ENCODE peak calls at places on chromosomes 7 and 10, in four cellular contexts. X, K, I and H are unnamed samples.

GRCh38 chr10:33143160-33143728 is 185.2 kb upstream of the ITGB1 start:
- DNase-seq in K (no peak), X (no peak), I (no peak), H (no peak)

GRCh38 chr10:23912884-23913401 is 296.0 kb upstream of the KIAA1217 start:
- DNase-seq in X (no peak), I (no peak), K (no peak), H (no peak)

GRCh38 chr7:77935652-77936348 is 137.2 kb downstream of the PHTF2 start:
- DNase-seq in K (no peak), X (peak; percentile 17), I (no peak), H (no peak)

GRCh38 chr10:11646450-11646849 is 35.0 kb upstream of the USP6NL start:
- DNase-seq in I (no peak), K (no peak), X (no peak), H (no peak)

GRCh38 chr10:101301111-101301731 is 52.7 kb upstream of the BTRC start:
- DNase-seq in X (peak; percentile 50), I (no peak), K (peak; percentile 35), H (no peak)

GRCh38 chr10:6721964-6722615 is 142.0 kb upstream of the PRKCQ start:
- DNase-seq in X (no peak), K (no peak), I (no peak), H (no peak)

GRCh38 chr10:21427804-21428481 is 97.5 kb downstream of the SKIDA1 start:
- DNase-seq in I (no peak), K (no peak), X (no peak), H (no peak)

GRCh38 chr10:70906031-70906804 is 17.9 kb upstream of the PCBD1 start:
- DNase-seq in X (no peak), I (no peak), K (no peak), H (no peak)

GRCh38 chr7:29328811-29329210 is 134.2 kb downstream of the CHN2 start:
- DNase-seq in K (peak; percentile 13), X (no peak), I (no peak), H (no peak)

GRCh38 chr7:337567-337951 is 47.6 kb downstream of the FOXL3 start:
- DNase-seq in X (no peak), I (no peak), K (no peak), H (no peak)
- TF ChIP-seq SPI1 in X (no peak), I (no peak), K (no peak), H (no peak)

GRCh38 chr7:106841896-106842390 is 23.1 kb upstream of the PIK3CG start:
- DNase-seq in K (no peak), I (no peak), X (no peak), H (no peak)

GRCh38 chr7:106839511-106839910 is 25.6 kb upstream of the PIK3CG start:
- DNase-seq in K (no peak), I (no peak), X (no peak), H (no peak)

GRCh38 chr7:106844286-106844997 is 20.6 kb upstream of the PIK3CG start:
- DNase-seq in X (no peak), K (no peak), I (no peak), H (no peak)

DNA sequence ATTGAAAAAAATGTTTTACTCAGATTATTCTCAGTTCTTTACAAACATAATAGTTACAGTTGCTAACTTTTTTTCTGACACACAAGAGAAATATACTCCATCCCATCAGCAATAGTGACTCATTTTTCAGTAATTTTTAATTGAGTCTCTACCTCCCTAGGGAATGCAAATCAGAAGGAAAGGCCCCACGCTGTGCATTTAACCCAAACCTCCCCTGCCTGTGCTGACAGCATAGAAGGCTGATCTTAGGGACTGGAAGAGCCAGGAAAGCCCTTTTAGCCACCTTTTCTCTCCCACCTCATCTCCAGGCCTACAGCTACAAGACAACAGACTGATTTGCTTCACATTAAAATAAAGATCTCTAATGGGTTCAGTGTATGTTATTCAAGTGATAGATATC is 24.7 kb upstream of the PIK3CG start:
- DNase-seq in X (no peak), K (no peak), I (no peak), H (no peak)
- TF ChIP-seq SPI1 in X (no peak), K (no peak), I (no peak), H (no peak)

DNA sequence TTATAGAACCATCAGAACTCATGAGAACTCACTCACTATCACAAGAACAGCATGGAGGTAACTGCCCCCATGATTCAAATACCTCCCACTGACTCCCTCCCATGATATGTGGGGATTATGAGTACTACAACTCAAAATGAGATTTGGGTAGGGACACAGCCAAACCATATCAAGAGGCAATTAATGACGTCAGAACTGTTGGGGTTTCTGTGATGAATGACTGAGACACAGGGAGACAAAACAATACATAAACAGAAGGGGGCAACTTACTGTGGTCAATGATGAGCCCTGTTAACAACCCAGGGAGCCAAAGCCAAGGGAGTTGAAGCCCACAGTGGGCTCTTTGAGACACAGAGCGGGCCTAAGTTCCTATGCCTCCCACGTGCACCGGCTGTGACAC is 171.3 kb upstream of the GHITM start:
- DNase-seq in K (no peak), I (no peak), X (no peak), H (no peak)
- TF ChIP-seq SPI1 in K (no peak), I (no peak), X (no peak), H (no peak)

GRCh38 chr7:137488038-137488437 is 144.5 kb upstream of the PTN start:
- DNase-seq in K (no peak), X (no peak), I (no peak), H (no peak)
- TF ChIP-seq SPI1 in K (no peak), X (no peak), I (no peak), H (no peak)

GRCh38 chr7:20219446-20220292 is 2.5 kb upstream of the MACC1 start:
- DNase-seq in K (peak; percentile 97), X (peak; percentile 84), I (peak; percentile 99), H (no peak)

GRCh38 chr7:20217193-20217948 is at the start of gene MACC1:
- DNase-seq in K (no peak), I (peak; percentile 96), X (peak; percentile 38), H (no peak)

GRCh38 chr7:20219062-20219445 is 1.9 kb upstream of the MACC1 start:
- DNase-seq in I (no peak), X (no peak), K (no peak), H (no peak)

GRCh38 chr7:20216637-20217036 is 547 bp downstream of the MACC1 start:
- DNase-seq in K (no peak), X (no peak), I (no peak), H (no peak)

GRCh38 chr7:20218261-20218660 is 1.1 kb upstream of the MACC1 start:
- DNase-seq in I (no peak), K (no peak), X (no peak), H (no peak)
- TF ChIP-seq SPI1 in I (no peak), K (no peak), X (no peak), H (no peak)